ENCODE peak calls at places on chromosomes 12 and 14, in five cellular contexts. One of them, this sample, is unnamed.

GRCh38 chr14:74527736-74528280 is 34.2 kb downstream of the ISCA2 start:
- DNase-seq in cerebellum: no peak
- DNase-seq in cardiac muscle cell: no peak
- DNase-seq in dorsolateral prefrontal cortex: no peak
- DNase-seq in putamen: no peak
- DNase-seq in this sample: no peak

GRCh38 chr12:97941686-97942354 is 479.2 kb downstream of the RMST start:
- DNase-seq in putamen: no peak
- DNase-seq in cerebellum: no peak
- DNase-seq in dorsolateral prefrontal cortex: no peak
- DNase-seq in cardiac muscle cell: no peak
- DNase-seq in this sample: no peak

GRCh38 chr14:24632336-24632735 is 1.7 kb downstream of the GZMB start:
- DNase-seq in cerebellum: no peak
- DNase-seq in putamen: no peak
- DNase-seq in dorsolateral prefrontal cortex: no peak
- DNase-seq in cardiac muscle cell: no peak
- DNase-seq in this sample: no peak

GRCh38 chr14:69651653-69652052 is 40.3 kb downstream of the SUSD6 start:
- DNase-seq in cerebellum: no peak
- DNase-seq in dorsolateral prefrontal cortex: no peak
- DNase-seq in putamen: no peak
- DNase-seq in cardiac muscle cell: no peak
- DNase-seq in this sample: no peak

GRCh38 chr14:78566017-78566858 is 396.1 kb downstream of the NRXN3 start:
- DNase-seq in cardiac muscle cell: peak; percentile 83
- DNase-seq in cerebellum: peak; percentile 86
- DNase-seq in putamen: peak; percentile 80
- DNase-seq in dorsolateral prefrontal cortex: peak; percentile 85
- DNase-seq in this sample: no peak

GRCh38 chr14:54622189-54622958 is 55.4 kb downstream of the SAMD4A start:
- DNase-seq in cardiac muscle cell: no peak
- DNase-seq in cerebellum: no peak
- DNase-seq in putamen: no peak
- DNase-seq in dorsolateral prefrontal cortex: no peak
- DNase-seq in this sample: no peak

GRCh38 chr14:78519863-78520262 is 349.7 kb downstream of the NRXN3 start:
- DNase-seq in cardiac muscle cell: peak; percentile 79
- DNase-seq in putamen: no peak
- DNase-seq in dorsolateral prefrontal cortex: no peak
- DNase-seq in cerebellum: no peak
- DNase-seq in this sample: no peak

GRCh38 chr12:54425696-54426095 is 6.6 kb upstream of the ITGA5 start:
- DNase-seq in cerebellum: no peak
- DNase-seq in cardiac muscle cell: no peak
- DNase-seq in dorsolateral prefrontal cortex: no peak
- DNase-seq in putamen: no peak
- DNase-seq in this sample: no peak

GRCh38 chr14:31268216-31268615 is 60.6 kb upstream of the HECTD1 start:
- DNase-seq in putamen: no peak
- DNase-seq in cerebellum: no peak
- DNase-seq in cardiac muscle cell: no peak
- DNase-seq in dorsolateral prefrontal cortex: no peak
- DNase-seq in this sample: no peak

GRCh38 chr14:65462411-65462810 is 49.9 kb downstream of the FUT8 start:
- DNase-seq in cerebellum: no peak
- DNase-seq in putamen: no peak
- DNase-seq in dorsolateral prefrontal cortex: no peak
- DNase-seq in cardiac muscle cell: no peak
- DNase-seq in this sample: no peak

GRCh38 chr12:68154768-68155167 is 4.8 kb downstream of the IFNG start:
- DNase-seq in putamen: no peak
- DNase-seq in cardiac muscle cell: peak; percentile 40
- DNase-seq in dorsolateral prefrontal cortex: no peak
- DNase-seq in cerebellum: no peak
- DNase-seq in this sample: no peak

GRCh38 chr12:32455607-32456063 is 56.3 kb downstream of the FGD4 start:
- DNase-seq in putamen: peak; percentile 70
- DNase-seq in dorsolateral prefrontal cortex: no peak
- DNase-seq in cerebellum: peak; percentile 41
- DNase-seq in cardiac muscle cell: peak; percentile 69
- DNase-seq in this sample: no peak

GRCh38 chr14:67722293-67722692 is 20.6 kb downstream of the RDH12 start:
- DNase-seq in cardiac muscle cell: peak; percentile 53
- DNase-seq in dorsolateral prefrontal cortex: peak; percentile 71
- DNase-seq in putamen: peak; percentile 76
- DNase-seq in cerebellum: peak; percentile 24
- DNase-seq in this sample: no peak

GRCh38 chr14:100302616-100303015 is 3.6 kb downstream of the SLC25A29 start:
- DNase-seq in cerebellum: no peak
- DNase-seq in cardiac muscle cell: no peak
- DNase-seq in dorsolateral prefrontal cortex: no peak
- DNase-seq in putamen: no peak
- DNase-seq in this sample: no peak

GRCh38 chr12:3004655-3005565 is 45.7 kb downstream of the TEAD4 start:
- DNase-seq in cerebellum: no peak
- DNase-seq in dorsolateral prefrontal cortex: no peak
- DNase-seq in cardiac muscle cell: peak; percentile 47
- DNase-seq in putamen: no peak
- DNase-seq in this sample: no peak